ENCODE peak calls at places on chromosomes 4 and X, in eight cellular contexts. F is adrenal gland; B is lower leg skin; L is H7; R is Caki2; O is M059J; N is activated CD8-positive, alpha-beta T cell treated with anti-CD3 and anti-CD28 coated beads for 36 hours; W is left ventricle myocardium superior. S is an unnamed sample.

GRCh38 chr4:130127297-130127696 is 1031.3 kb downstream of the C4orf33 start:
- DNase-seq in F (no peak), B (no peak), L (no peak), R (no peak), O (no peak), N (no peak), W (no peak), S (no peak)

GRCh38 chr4:13169731-13170130 is 314.4 kb downstream of the RAB28 start:
- DNase-seq in F (no peak), B (no peak), L (no peak), R (no peak), O (peak; percentile 13), N (no peak), W (no peak), S (no peak)

GRCh38 chr4:71498002-71498401 is 159.2 kb downstream of the SLC4A4 start:
- DNase-seq in F (no peak), B (no peak), L (no peak), R (no peak), O (peak; percentile 58), N (no peak), W (no peak), S (no peak)

GRCh38 chr4:8694651-8695151 is 102.1 kb downstream of the CPZ start:
- DNase-seq in F (no peak), B (no peak), L (peak; percentile 60), R (no peak), O (no peak), N (no peak), W (no peak), S (no peak)

GRCh38 chr4:16231570-16232252 is 5.4 kb upstream of the TAPT1 start:
- DNase-seq in F (no peak), B (no peak), L (no peak), R (no peak), O (no peak), N (no peak), W (no peak), S (no peak)

GRCh38 chr4:68463796-68464195 is 16.5 kb downstream of the TMPRSS11E start:
- DNase-seq in F (no peak), B (no peak), L (no peak), R (no peak), O (peak; percentile 40), N (no peak), W (no peak), S (no peak)

GRCh38 chr4:113701156-113701555 is 60.4 kb downstream of the CAMK2D start:
- DNase-seq in F (no peak), B (no peak), L (no peak), R (no peak), O (no peak), N (no peak), W (no peak), S (no peak)

GRCh38 chr4:184298255-184298654 is 80.6 kb upstream of the ENPP6 start:
- DNase-seq in F (no peak), B (no peak), L (no peak), R (no peak), O (no peak), N (no peak), W (no peak), S (no peak)

GRCh38 chrX:136794080-136794479 is 13.3 kb upstream of the ARHGEF6 start:
- DNase-seq in F (no peak), B (no peak), L (peak; percentile 52), R (no peak), O (no peak), N (no peak), W (no peak), S (no peak)

GRCh38 chr4:5918331-5919030 is 25.6 kb upstream of the CRMP1 start:
- DNase-seq in F (no peak), B (no peak), L (no peak), R (no peak), O (no peak), N (no peak), W (no peak), S (no peak)

GRCh38 chr4:163048447-163048846 is 118.2 kb downstream of the NAF1 start:
- DNase-seq in F (no peak), B (no peak), L (peak; percentile 27), R (no peak), O (peak; percentile 50), N (peak; percentile 15), W (no peak), S (no peak)